ENCODE peak calls at places on chromosomes 6 and 20, in seven cellular contexts. E, F, W, Y, O, A and G are unnamed samples.

GRCh38 chr20:3115190-3116107 is 30.9 kb upstream of the AVP start:
- DNase-seq in E (no peak), F (peak), Y (no peak), W (peak), O (peak), A (peak), G (peak)

GRCh38 chr20:17682103-17682888 is at the start of gene RRBP1:
- DNase-seq in Y (peak), W (peak), E (peak), A (peak), O (peak), F (peak), G (peak)

GRCh38 chr6:101402618-101403002 is 9.1 kb downstream of the GRIK2 start:
- DNase-seq in A (no peak), E (no peak), O (no peak), W (no peak), F (no peak), Y (no peak), G (no peak)

GRCh38 chr6:38152620-38153019 is 333.1 kb downstream of the ZFAND3 start:
- DNase-seq in O (no peak), Y (no peak), F (no peak), A (no peak), E (no peak), W (no peak), G (no peak)

GRCh38 chr6:107569456-107569855 is 79.5 kb downstream of the SOBP start:
- DNase-seq in Y (no peak), O (no peak), A (no peak), E (no peak), F (no peak), W (no peak), G (no peak)

GRCh38 chr6:139152088-139152891 is 17.4 kb downstream of the HECA start:
- DNase-seq in E (no peak), Y (no peak), F (no peak), W (no peak), A (no peak), O (no peak), G (no peak)

GRCh38 chr20:32210206-32210605 is 2.5 kb downstream of the POFUT1 start:
- DNase-seq in Y (no peak), W (no peak), O (no peak), E (no peak), F (no peak), A (no peak), G (no peak)

GRCh38 chr6:5270093-5270680 is 8.9 kb downstream of the FARS2 start:
- DNase-seq in A (no peak), O (no peak), Y (no peak), W (no peak), E (no peak), F (no peak), G (no peak)

GRCh38 chr6:113644861-113645575 is 212.1 kb upstream of the MARCKS start:
- DNase-seq in O (peak), E (no peak), A (peak), W (no peak), Y (no peak), F (no peak), G (no peak)

GRCh38 chr20:8335796-8336195 is 203.7 kb downstream of the PLCB1 start:
- DNase-seq in A (no peak), E (no peak), W (no peak), Y (no peak), O (no peak), F (no peak), G (no peak)

GRCh38 chr20:49699200-49699992 is 14.3 kb downstream of the B4GALT5 start:
- DNase-seq in O (peak), A (peak), W (no peak), Y (no peak), F (no peak), E (no peak), G (no peak)

GRCh38 chr6:117615981-117616961 is 14.0 kb upstream of the GOPC start:
- DNase-seq in W (no peak), O (no peak), F (no peak), Y (no peak), A (peak), E (no peak), G (no peak)

GRCh38 chr6:14165091-14165490 is 47.5 kb downstream of the CD83 start:
- DNase-seq in O (peak), F (no peak), E (no peak), W (no peak), A (peak), Y (no peak), G (no peak)

GRCh38 chr20:48932375-48932941 is 10.9 kb downstream of the ARFGEF2 start:
- DNase-seq in A (no peak), O (no peak), F (no peak), Y (no peak), E (no peak), W (no peak), G (no peak)

GRCh38 chr6:12249516-12250394 is 40.4 kb upstream of the EDN1 start:
- DNase-seq in O (no peak), A (no peak), F (no peak), E (no peak), Y (no peak), W (no peak), G (no peak)

GRCh38 chr20:3000852-3001523 is 42.4 kb upstream of the GNRH2 start:
- DNase-seq in W (peak), A (peak), Y (no peak), E (no peak), O (no peak), F (peak), G (peak)